ENCODE peak calls at places on chromosomes 12 and 14, in eight cellular contexts. One of them, this sample, is unnamed.

GRCh38 chr12:84919271-84919670 is 6.7 kb upstream of the SLC6A15 start:
- DNase-seq in CD4-positive, alpha-beta T cell: no peak
- DNase-seq in activated CD4-positive, alpha-beta T cell treated with anti-CD3 and anti-CD28 coated beads, Interleukin-2, amount 10 ng/mL, durations not matched to agents 7 days and 5 days: no peak
- DNase-seq in thoracic aorta: no peak
- DNase-seq in GM23338: no peak
- DNase-seq in Ammon's horn: no peak
- DNase-seq in tibial artery: no peak
- DNase-seq in left lung: no peak
- DNase-seq in this sample: no peak

GRCh38 chr12:119681953-119682352 is 14.0 kb downstream of the PRKAB1 start:
- DNase-seq in activated CD4-positive, alpha-beta T cell treated with anti-CD3 and anti-CD28 coated beads, Interleukin-2, amount 10 ng/mL, durations not matched to agents 7 days and 5 days: no peak
- DNase-seq in Ammon's horn: no peak
- DNase-seq in thoracic aorta: no peak
- DNase-seq in CD4-positive, alpha-beta T cell: no peak
- DNase-seq in GM23338: no peak
- DNase-seq in tibial artery: no peak
- DNase-seq in left lung: no peak
- DNase-seq in this sample: no peak

GRCh38 chr14:104086661-104087461 is 1.4 kb downstream of the ASPG start:
- DNase-seq in left lung: no peak
- DNase-seq in Ammon's horn: no peak
- DNase-seq in CD4-positive, alpha-beta T cell: no peak
- DNase-seq in activated CD4-positive, alpha-beta T cell treated with anti-CD3 and anti-CD28 coated beads, Interleukin-2, amount 10 ng/mL, durations not matched to agents 7 days and 5 days: no peak
- DNase-seq in GM23338: peak; percentile 1
- DNase-seq in thoracic aorta: no peak
- DNase-seq in tibial artery: peak; percentile 20
- DNase-seq in this sample: no peak

GRCh38 chr12:52193991-52194390 is 2.2 kb upstream of the KRT80 start:
- DNase-seq in GM23338: no peak
- DNase-seq in tibial artery: no peak
- DNase-seq in activated CD4-positive, alpha-beta T cell treated with anti-CD3 and anti-CD28 coated beads, Interleukin-2, amount 10 ng/mL, durations not matched to agents 7 days and 5 days: no peak
- DNase-seq in left lung: no peak
- DNase-seq in Ammon's horn: no peak
- DNase-seq in thoracic aorta: no peak
- DNase-seq in CD4-positive, alpha-beta T cell: no peak
- DNase-seq in this sample: no peak

GRCh38 chr14:102711946-102712345 is 65.3 kb upstream of the TRAF3 start:
- DNase-seq in GM23338: no peak
- DNase-seq in left lung: no peak
- DNase-seq in Ammon's horn: no peak
- DNase-seq in thoracic aorta: no peak
- DNase-seq in activated CD4-positive, alpha-beta T cell treated with anti-CD3 and anti-CD28 coated beads, Interleukin-2, amount 10 ng/mL, durations not matched to agents 7 days and 5 days: no peak
- DNase-seq in tibial artery: no peak
- DNase-seq in CD4-positive, alpha-beta T cell: no peak
- DNase-seq in this sample: no peak

GRCh38 chr14:58904771-58905170 is 267.0 kb downstream of the DACT1 start:
- DNase-seq in Ammon's horn: no peak
- DNase-seq in left lung: no peak
- DNase-seq in GM23338: no peak
- DNase-seq in activated CD4-positive, alpha-beta T cell treated with anti-CD3 and anti-CD28 coated beads, Interleukin-2, amount 10 ng/mL, durations not matched to agents 7 days and 5 days: no peak
- DNase-seq in tibial artery: no peak
- DNase-seq in CD4-positive, alpha-beta T cell: no peak
- DNase-seq in thoracic aorta: no peak
- DNase-seq in this sample: no peak

GRCh38 chr12:25585021-25585523 is 32.0 kb upstream of the LMNTD1 start:
- DNase-seq in tibial artery: peak; percentile 68
- DNase-seq in Ammon's horn: peak; percentile 54
- DNase-seq in thoracic aorta: peak; percentile 8
- DNase-seq in activated CD4-positive, alpha-beta T cell treated with anti-CD3 and anti-CD28 coated beads, Interleukin-2, amount 10 ng/mL, durations not matched to agents 7 days and 5 days: no peak
- DNase-seq in left lung: no peak
- DNase-seq in GM23338: no peak
- DNase-seq in CD4-positive, alpha-beta T cell: no peak
- DNase-seq in this sample: no peak

GRCh38 chr12:10849425-10849878 is at the start of gene PRR4:
- DNase-seq in tibial artery: no peak
- DNase-seq in CD4-positive, alpha-beta T cell: no peak
- DNase-seq in GM23338: no peak
- DNase-seq in thoracic aorta: no peak
- DNase-seq in activated CD4-positive, alpha-beta T cell treated with anti-CD3 and anti-CD28 coated beads, Interleukin-2, amount 10 ng/mL, durations not matched to agents 7 days and 5 days: peak; percentile 69
- DNase-seq in left lung: no peak
- DNase-seq in Ammon's horn: no peak
- DNase-seq in this sample: no peak

GRCh38 chr12:58368001-58368400 is 426.6 kb downstream of the ATP23 start:
- DNase-seq in GM23338: no peak
- DNase-seq in activated CD4-positive, alpha-beta T cell treated with anti-CD3 and anti-CD28 coated beads, Interleukin-2, amount 10 ng/mL, durations not matched to agents 7 days and 5 days: no peak
- DNase-seq in thoracic aorta: no peak
- DNase-seq in Ammon's horn: no peak
- DNase-seq in CD4-positive, alpha-beta T cell: no peak
- DNase-seq in tibial artery: no peak
- DNase-seq in left lung: no peak
- DNase-seq in this sample: no peak

GRCh38 chr14:99320621-99321235 is 48.7 kb upstream of the BCL11B start:
- DNase-seq in CD4-positive, alpha-beta T cell: no peak
- DNase-seq in thoracic aorta: no peak
- DNase-seq in GM23338: no peak
- DNase-seq in left lung: no peak
- DNase-seq in tibial artery: no peak
- DNase-seq in Ammon's horn: no peak
- DNase-seq in activated CD4-positive, alpha-beta T cell treated with anti-CD3 and anti-CD28 coated beads, Interleukin-2, amount 10 ng/mL, durations not matched to agents 7 days and 5 days: no peak
- DNase-seq in this sample: no peak

GRCh38 chr12:64560395-64561301 is 49.6 kb upstream of the RASSF3 start:
- DNase-seq in activated CD4-positive, alpha-beta T cell treated with anti-CD3 and anti-CD28 coated beads, Interleukin-2, amount 10 ng/mL, durations not matched to agents 7 days and 5 days: no peak
- DNase-seq in CD4-positive, alpha-beta T cell: no peak
- DNase-seq in left lung: no peak
- DNase-seq in thoracic aorta: no peak
- DNase-seq in tibial artery: no peak
- DNase-seq in GM23338: peak; percentile 31
- DNase-seq in Ammon's horn: no peak
- DNase-seq in this sample: no peak

GRCh38 chr12:11785722-11786121 is 136.2 kb downstream of the ETV6 start:
- DNase-seq in tibial artery: no peak
- DNase-seq in left lung: no peak
- DNase-seq in GM23338: no peak
- DNase-seq in Ammon's horn: no peak
- DNase-seq in activated CD4-positive, alpha-beta T cell treated with anti-CD3 and anti-CD28 coated beads, Interleukin-2, amount 10 ng/mL, durations not matched to agents 7 days and 5 days: no peak
- DNase-seq in thoracic aorta: no peak
- DNase-seq in CD4-positive, alpha-beta T cell: no peak
- DNase-seq in this sample: no peak

GRCh38 chr14:68929623-68930307 is 49.3 kb downstream of the ACTN1 start:
- DNase-seq in activated CD4-positive, alpha-beta T cell treated with anti-CD3 and anti-CD28 coated beads, Interleukin-2, amount 10 ng/mL, durations not matched to agents 7 days and 5 days: no peak
- DNase-seq in tibial artery: no peak
- DNase-seq in Ammon's horn: no peak
- DNase-seq in left lung: no peak
- DNase-seq in CD4-positive, alpha-beta T cell: no peak
- DNase-seq in thoracic aorta: no peak
- DNase-seq in GM23338: no peak
- DNase-seq in this sample: no peak

GRCh38 chr14:77746064-77746463 is 14.9 kb downstream of the SNW1 start:
- DNase-seq in activated CD4-positive, alpha-beta T cell treated with anti-CD3 and anti-CD28 coated beads, Interleukin-2, amount 10 ng/mL, durations not matched to agents 7 days and 5 days: no peak
- DNase-seq in Ammon's horn: no peak
- DNase-seq in CD4-positive, alpha-beta T cell: no peak
- DNase-seq in thoracic aorta: no peak
- DNase-seq in left lung: no peak
- DNase-seq in tibial artery: no peak
- DNase-seq in GM23338: no peak
- DNase-seq in this sample: no peak

GRCh38 chr12:132139912-132140311 is 4.2 kb downstream of the DDX51 start:
- DNase-seq in tibial artery: no peak
- DNase-seq in Ammon's horn: no peak
- DNase-seq in activated CD4-positive, alpha-beta T cell treated with anti-CD3 and anti-CD28 coated beads, Interleukin-2, amount 10 ng/mL, durations not matched to agents 7 days and 5 days: no peak
- DNase-seq in CD4-positive, alpha-beta T cell: no peak
- DNase-seq in thoracic aorta: no peak
- DNase-seq in left lung: no peak
- DNase-seq in GM23338: no peak
- DNase-seq in this sample: no peak

GRCh38 chr12:3168775-3169221 is 91.6 kb downstream of the TSPAN9 start:
- DNase-seq in thoracic aorta: peak; percentile 32
- DNase-seq in tibial artery: no peak
- DNase-seq in activated CD4-positive, alpha-beta T cell treated with anti-CD3 and anti-CD28 coated beads, Interleukin-2, amount 10 ng/mL, durations not matched to agents 7 days and 5 days: no peak
- DNase-seq in left lung: no peak
- DNase-seq in CD4-positive, alpha-beta T cell: no peak
- DNase-seq in Ammon's horn: peak; percentile 16
- DNase-seq in GM23338: no peak
- DNase-seq in this sample: no peak

GRCh38 chr12:5076761-5077160 is 33.1 kb downstream of the KCNA5 start:
- DNase-seq in CD4-positive, alpha-beta T cell: no peak
- DNase-seq in left lung: no peak
- DNase-seq in GM23338: no peak
- DNase-seq in thoracic aorta: peak; percentile 13
- DNase-seq in tibial artery: no peak
- DNase-seq in Ammon's horn: no peak
- DNase-seq in activated CD4-positive, alpha-beta T cell treated with anti-CD3 and anti-CD28 coated beads, Interleukin-2, amount 10 ng/mL, durations not matched to agents 7 days and 5 days: no peak
- DNase-seq in this sample: no peak

GRCh38 chr14:83463500-83464098 is 1929.9 kb upstream of the SEL1L start:
- DNase-seq in thoracic aorta: no peak
- DNase-seq in GM23338: peak; percentile 80
- DNase-seq in tibial artery: peak; percentile 21
- DNase-seq in Ammon's horn: peak; percentile 59
- DNase-seq in activated CD4-positive, alpha-beta T cell treated with anti-CD3 and anti-CD28 coated beads, Interleukin-2, amount 10 ng/mL, durations not matched to agents 7 days and 5 days: peak; percentile 33
- DNase-seq in CD4-positive, alpha-beta T cell: no peak
- DNase-seq in left lung: peak; percentile 37
- DNase-seq in this sample: no peak

GRCh38 chr14:40599726-40600125 is 1007.0 kb upstream of the LRFN5 start:
- DNase-seq in Ammon's horn: no peak
- DNase-seq in thoracic aorta: no peak
- DNase-seq in left lung: no peak
- DNase-seq in GM23338: no peak
- DNase-seq in tibial artery: no peak
- DNase-seq in activated CD4-positive, alpha-beta T cell treated with anti-CD3 and anti-CD28 coated beads, Interleukin-2, amount 10 ng/mL, durations not matched to agents 7 days and 5 days: no peak
- DNase-seq in CD4-positive, alpha-beta T cell: no peak
- DNase-seq in this sample: no peak

GRCh38 chr12:108116254-108116653 is 12.8 kb upstream of the WSCD2 start:
- DNase-seq in thoracic aorta: no peak
- DNase-seq in GM23338: no peak
- DNase-seq in CD4-positive, alpha-beta T cell: no peak
- DNase-seq in left lung: no peak
- DNase-seq in activated CD4-positive, alpha-beta T cell treated with anti-CD3 and anti-CD28 coated beads, Interleukin-2, amount 10 ng/mL, durations not matched to agents 7 days and 5 days: no peak
- DNase-seq in tibial artery: no peak
- DNase-seq in Ammon's horn: no peak
- DNase-seq in this sample: no peak

GRCh38 chr12:54853933-54854538 is at the start of gene MUCL1:
- DNase-seq in CD4-positive, alpha-beta T cell: peak; percentile 46
- DNase-seq in tibial artery: peak; percentile 29
- DNase-seq in activated CD4-positive, alpha-beta T cell treated with anti-CD3 and anti-CD28 coated beads, Interleukin-2, amount 10 ng/mL, durations not matched to agents 7 days and 5 days: peak; percentile 81
- DNase-seq in left lung: no peak
- DNase-seq in Ammon's horn: peak; percentile 49
- DNase-seq in thoracic aorta: no peak
- DNase-seq in GM23338: peak; percentile 88
- DNase-seq in this sample: peak; percentile 18

GRCh38 chr12:20125259-20125919 is 242.9 kb upstream of the PDE3A start:
- DNase-seq in tibial artery: no peak
- DNase-seq in thoracic aorta: no peak
- DNase-seq in left lung: no peak
- DNase-seq in activated CD4-positive, alpha-beta T cell treated with anti-CD3 and anti-CD28 coated beads, Interleukin-2, amount 10 ng/mL, durations not matched to agents 7 days and 5 days: no peak
- DNase-seq in GM23338: no peak
- DNase-seq in Ammon's horn: no peak
- DNase-seq in CD4-positive, alpha-beta T cell: no peak
- DNase-seq in this sample: no peak

GRCh38 chr12:130649101-130649571 is 67.0 kb downstream of the RIMBP2 start:
- DNase-seq in thoracic aorta: no peak
- DNase-seq in GM23338: no peak
- DNase-seq in Ammon's horn: no peak
- DNase-seq in CD4-positive, alpha-beta T cell: no peak
- DNase-seq in left lung: no peak
- DNase-seq in activated CD4-positive, alpha-beta T cell treated with anti-CD3 and anti-CD28 coated beads, Interleukin-2, amount 10 ng/mL, durations not matched to agents 7 days and 5 days: no peak
- DNase-seq in tibial artery: no peak
- DNase-seq in this sample: no peak

GRCh38 chr12:133233993-133234564 is 1.6 kb downstream of the ANHX start:
- DNase-seq in CD4-positive, alpha-beta T cell: no peak
- DNase-seq in activated CD4-positive, alpha-beta T cell treated with anti-CD3 and anti-CD28 coated beads, Interleukin-2, amount 10 ng/mL, durations not matched to agents 7 days and 5 days: no peak
- DNase-seq in left lung: no peak
- DNase-seq in tibial artery: no peak
- DNase-seq in thoracic aorta: no peak
- DNase-seq in GM23338: no peak
- DNase-seq in Ammon's horn: no peak
- DNase-seq in this sample: no peak